ENCODE peak calls at places on chromosomes 7 and 10, in four cellular contexts. G, Z, L and R are unnamed samples.

GRCh38 chr7:133339772-133340171 is 86.9 kb downstream of the EXOC4 start:
- DNase-seq in L (no peak), G (no peak), Z (no peak), R (no peak)

GRCh38 chr7:142745091-142745635 is 4.1 kb upstream of the PRSS1 start:
- DNase-seq in L (no peak), G (no peak), Z (no peak), R (no peak)

GRCh38 chr10:110495731-110496552 is 1.8 kb upstream of the DUSP5 start:
- DNase-seq in L (no peak), Z (no peak), G (no peak), R (no peak)

GRCh38 chr10:113616244-113617074 is 47.4 kb downstream of the NRAP start:
- DNase-seq in L (peak; percentile 6), G (peak; percentile 16), Z (no peak), R (peak; percentile 46)

GRCh38 chr7:42694894-42695553 is 216.8 kb downstream of the C7orf25 start:
- DNase-seq in L (no peak), Z (no peak), G (no peak), R (no peak)

GRCh38 chr10:98357208-98357836 is 57.7 kb downstream of the PYROXD2 start:
- DNase-seq in G (no peak), Z (no peak), L (no peak), R (no peak)

GRCh38 chr7:51011710-51012350 is 229.1 kb upstream of the GRB10 start:
- DNase-seq in Z (no peak), L (no peak), G (no peak), R (no peak)

GRCh38 chr7:10401793-10402192 is 571.9 kb upstream of the PHF14 start:
- DNase-seq in Z (no peak), G (no peak), L (no peak), R (no peak)

GRCh38 chr7:105014725-105015630 is 973 bp downstream of the KMT2E start:
- DNase-seq in Z (no peak), L (peak; percentile 20), G (peak; percentile 79), R (no peak)

GRCh38 chr7:70674268-70675025 is 457.5 kb upstream of the GALNT17 start:
- DNase-seq in Z (no peak), G (no peak), L (no peak), R (no peak)

GRCh38 chr7:44112997-44113763 is 9.0 kb downstream of the AEBP1 start:
- DNase-seq in G (peak; percentile 84), Z (no peak), L (no peak), R (no peak)

GRCh38 chr10:44327461-44327860 is 57.4 kb downstream of the CXCL12 start:
- DNase-seq in L (no peak), G (no peak), Z (no peak), R (no peak)

GRCh38 chr10:44325878-44326277 is 59.0 kb downstream of the CXCL12 start:
- DNase-seq in L (no peak), G (no peak), Z (no peak), R (no peak)

GRCh38 chr10:44323838-44324237 is 61.1 kb downstream of the CXCL12 start:
- DNase-seq in Z (no peak), G (no peak), L (no peak), R (no peak)

GRCh38 chr10:44326474-44327030 is 58.3 kb downstream of the CXCL12 start:
- DNase-seq in G (no peak), L (no peak), Z (no peak), R (no peak)

DNA sequence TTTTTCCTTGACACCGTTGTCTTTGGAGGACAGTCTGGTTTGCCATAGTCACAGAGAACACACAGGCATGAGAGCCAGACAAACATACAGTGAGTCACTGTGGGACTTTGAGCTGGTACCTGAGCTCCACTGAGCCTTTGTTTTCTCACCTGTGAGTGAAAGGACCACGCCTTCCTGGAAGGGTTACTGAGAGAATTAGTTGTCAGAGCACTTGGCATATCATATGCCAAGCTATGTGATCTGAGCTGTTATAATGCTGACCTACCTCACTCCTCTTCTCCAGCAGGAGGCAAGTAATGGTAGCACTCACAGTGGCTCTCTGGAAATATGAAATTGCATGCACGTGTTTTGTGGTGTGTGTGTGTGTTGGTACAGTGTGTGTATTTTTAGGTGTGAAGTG is 59.7 kb downstream of the CXCL12 start:
- DNase-seq in Z (no peak), L (peak; percentile 81), G (no peak), R (no peak)
- TF ChIP-seq FOXK2 in Z (no peak), L (no peak), G (no peak), R (no peak)

GRCh38 chr7:77538186-77538907 is 1.3 kb downstream of the PTPN12 start:
- DNase-seq in G (peak; percentile 83), L (peak; percentile 88), Z (no peak), R (peak; percentile 70)
- TF ChIP-seq FOXK2 in G (no peak), L (no peak), Z (no peak), R (no peak)

GRCh38 chr10:44416021-44416758 is 31.3 kb upstream of the CXCL12 start:
- DNase-seq in L (no peak), G (no peak), Z (no peak), R (no peak)

GRCh38 chr10:44416976-44417375 is 32.1 kb upstream of the CXCL12 start:
- DNase-seq in G (no peak), L (no peak), Z (no peak), R (no peak)

GRCh38 chr10:44417761-44418160 is 32.9 kb upstream of the CXCL12 start:
- DNase-seq in L (no peak), G (no peak), Z (no peak), R (no peak)

GRCh38 chr10:44413416-44413815 is 28.5 kb upstream of the CXCL12 start:
- DNase-seq in G (no peak), Z (no peak), L (no peak), R (no peak)

DNA sequence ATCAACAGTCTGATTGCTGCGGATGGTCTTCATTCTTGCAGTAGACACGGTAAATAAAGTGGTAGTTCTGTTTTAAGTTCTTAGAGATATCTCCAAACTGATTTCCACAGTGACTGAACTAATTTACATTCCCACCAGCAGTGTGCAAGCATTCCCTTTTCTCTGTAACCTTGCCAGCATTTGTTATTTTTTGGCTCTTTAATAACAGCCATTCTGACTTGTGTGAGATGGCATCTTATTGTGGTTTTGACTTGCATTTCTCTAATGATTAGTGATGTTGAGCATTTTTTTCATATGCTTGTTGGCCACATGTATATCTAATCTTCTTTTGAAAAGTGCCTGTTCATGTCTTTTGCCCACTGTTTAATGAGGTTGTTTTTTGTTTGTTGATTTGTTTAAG is 30.2 kb upstream of the CXCL12 start:
- DNase-seq in L (no peak), Z (no peak), G (no peak), R (no peak)
- TF ChIP-seq FOXK2 in L (no peak), Z (no peak), G (no peak), R (no peak)

GRCh38 chr7:76383089-76383944 is 24.5 kb upstream of the YWHAG start:
- DNase-seq in G (peak; percentile 97), Z (no peak), L (peak; percentile 64), R (peak; percentile 55)
- TF ChIP-seq FOXK2 in G (peak; percentile 50), Z (no peak), L (no peak), R (no peak)

GRCh38 chr10:78865518-78865835 is 203.3 kb upstream of the ZMIZ1 start:
- DNase-seq in G (no peak), Z (no peak), L (no peak), R (no peak)
- TF ChIP-seq FOXK2 in G (no peak), Z (no peak), L (no peak), R (no peak)

DNA sequence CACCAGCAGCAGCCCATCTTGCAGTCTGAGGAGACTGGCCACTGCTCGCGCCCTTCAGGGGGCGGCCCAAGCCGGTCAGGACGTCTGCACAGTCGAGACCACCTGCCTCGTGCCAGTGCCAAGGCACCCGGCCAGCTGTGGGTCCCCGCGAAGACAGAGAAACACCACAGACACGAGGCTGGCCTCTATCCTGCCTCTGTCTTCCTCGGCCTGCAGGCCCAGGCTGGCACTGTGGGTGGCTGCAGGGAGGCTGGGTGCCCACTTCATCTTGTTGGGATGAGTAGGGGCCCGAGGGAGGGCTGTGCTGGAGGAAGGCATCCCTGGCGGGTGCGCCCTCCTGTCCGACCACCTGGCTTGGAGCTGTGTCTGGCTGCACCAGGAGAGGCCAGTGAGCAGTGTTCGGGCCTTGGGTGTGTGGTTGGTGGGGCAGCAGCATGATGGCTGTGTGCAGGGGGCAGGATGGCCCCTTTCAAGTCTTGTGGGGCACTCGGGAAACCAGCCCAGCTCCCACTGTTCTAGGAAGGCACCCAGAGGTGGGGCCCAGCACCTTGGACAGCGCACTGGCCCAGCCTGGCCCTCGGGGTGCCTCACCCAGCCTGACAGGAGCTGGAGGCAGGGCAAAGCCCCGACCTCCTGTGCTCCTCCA is 7.3 kb downstream of the DPYSL4 start:
- DNase-seq in Z (no peak), L (peak; percentile 17), G (peak; percentile 44), R (no peak)
- TF ChIP-seq FOXK2 in Z (no peak), L (no peak), G (no peak), R (no peak)

GRCh38 chr7:20279979-20280378 is 50.7 kb upstream of the ITGB8 start:
- DNase-seq in G (no peak), L (no peak), Z (no peak), R (no peak)

GRCh38 chr7:20282960-20283359 is 47.7 kb upstream of the ITGB8 start:
- DNase-seq in Z (no peak), L (no peak), G (no peak), R (no peak)

GRCh38 chr7:20283997-20284396 is 46.7 kb upstream of the ITGB8 start:
- DNase-seq in Z (peak; percentile 66), L (no peak), G (no peak), R (no peak)

GRCh38 chr7:20283385-20283784 is 47.3 kb upstream of the ITGB8 start:
- DNase-seq in Z (no peak), L (no peak), G (no peak), R (no peak)

GRCh38 chr7:20280475-20281351 is 50.0 kb upstream of the ITGB8 start:
- DNase-seq in L (no peak), Z (no peak), G (no peak), R (no peak)
- TF ChIP-seq FOXK2 in L (no peak), Z (no peak), G (no peak), R (no peak)

DNA sequence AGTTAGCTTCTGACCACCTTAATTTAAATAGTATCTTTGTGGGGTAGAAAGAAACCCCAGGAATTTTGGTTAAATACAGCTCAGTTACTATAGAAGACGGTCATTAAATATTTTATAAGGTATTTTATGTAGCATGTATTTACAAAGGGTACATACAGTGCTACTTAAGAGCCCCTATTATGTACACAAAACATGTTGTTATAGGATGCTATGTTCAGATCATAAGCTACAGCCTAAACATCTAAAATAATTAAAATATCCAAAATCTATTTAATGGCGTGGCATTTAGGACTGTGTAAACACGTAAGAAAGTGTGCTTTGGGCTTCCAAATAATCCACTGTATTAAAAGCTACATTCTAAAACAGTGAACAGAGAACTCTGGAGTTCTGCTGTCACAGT is 39.4 kb upstream of the DLX5 start:
- DNase-seq in L (no peak), G (no peak), Z (no peak), R (no peak)
- TF ChIP-seq FOXK2 in L (no peak), G (no peak), Z (no peak), R (no peak)

GRCh38 chr7:153616808-153617207 is 435.4 kb upstream of the DPP6 start:
- DNase-seq in G (no peak), Z (no peak), L (no peak), R (no peak)
- TF ChIP-seq FOXK2 in G (no peak), Z (no peak), L (no peak), R (no peak)

DNA sequence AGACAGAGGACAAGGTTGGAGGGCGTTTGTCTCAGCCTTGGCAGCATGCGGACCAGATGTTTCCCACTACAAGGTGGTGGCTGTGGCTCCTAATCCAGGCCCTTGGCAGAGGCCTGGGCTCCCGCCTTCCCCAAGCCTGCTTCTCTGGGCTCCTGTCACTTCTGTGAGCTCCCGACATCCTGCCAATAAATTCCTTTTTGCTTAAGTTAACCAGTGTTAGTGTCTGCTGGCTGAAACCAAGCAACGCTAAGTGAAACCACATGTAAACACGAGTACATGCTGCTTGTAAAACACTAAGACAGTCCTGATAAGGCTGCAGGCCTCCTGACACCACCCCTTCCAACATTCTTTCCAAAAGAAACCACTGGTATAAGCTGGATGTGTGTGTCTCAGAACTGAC is 263.6 kb upstream of the ZMIZ1 start:
- DNase-seq in Z (no peak), L (no peak), G (no peak), R (peak; percentile 28)
- TF ChIP-seq FOXK2 in Z (no peak), L (no peak), G (no peak), R (no peak)